ENCODE peak calls at places on chromosomes 5 and 9, in four cellular contexts. C is aorta, P is coronary artery, A is fibroblast of mammary gland. E is an unnamed sample.

GRCh38 chr9:105835721-105836120 is 141.4 kb downstream of the TMEM38B start:
- DNase-seq in C (no peak), P (no peak), A (no peak), E (no peak)

GRCh38 chr5:76325876-76326491 is 77.1 kb upstream of the IQGAP2 start:
- DNase-seq in C (no peak), P (no peak), A (no peak), E (no peak)

GRCh38 chr5:127003798-127004495 is 26.4 kb downstream of the MARCHF3 start:
- DNase-seq in C (no peak), P (no peak), A (no peak), E (no peak)

GRCh38 chr9:124605258-124605657 is 98.1 kb upstream of the NR5A1 start:
- DNase-seq in C (no peak), P (no peak), A (no peak), E (no peak)

GRCh38 chr9:2817987-2818386 is 25.9 kb downstream of the PUM3 start:
- DNase-seq in C (no peak), P (no peak), A (peak), E (no peak)

GRCh38 chr9:107336718-107337360 is 53.8 kb downstream of the RAD23B start:
- DNase-seq in C (no peak), P (no peak), A (peak), E (no peak)

GRCh38 chr5:67354051-67354450 is 157.5 kb upstream of the CD180 start:
- DNase-seq in C (no peak), P (no peak), A (no peak), E (no peak)

GRCh38 chr5:1125030-1125357 is 13.1 kb upstream of the SLC12A7 start:
- DNase-seq in C (no peak), P (no peak), A (peak), E (no peak)

GRCh38 chr9:121107041-121107440 is 32.3 kb downstream of the CNTRL start:
- DNase-seq in C (no peak), P (no peak), A (no peak), E (no peak)

GRCh38 chr5:76062502-76062901 is 20.7 kb upstream of the SV2C start:
- DNase-seq in C (no peak), P (no peak), A (no peak), E (no peak)

GRCh38 chr9:33044677-33045282 is 19.7 kb downstream of the DNAJA1 start:
- DNase-seq in C (no peak), P (no peak), A (peak), E (no peak)

GRCh38 chr9:92882276-92882675 is 4.4 kb upstream of the ZNF484 start:
- DNase-seq in C (no peak), P (no peak), A (no peak), E (no peak)

GRCh38 chr5:177307544-177308363 is 3.9 kb downstream of the MXD3 start:
- DNase-seq in C (peak), P (no peak), A (no peak), E (no peak)

GRCh38 chr5:21823588-21823987 is 1029.6 kb downstream of the CDH12 start:
- DNase-seq in C (no peak), P (no peak), A (peak), E (no peak)

GRCh38 chr9:14967450-14968321 is 57.5 kb upstream of the FREM1 start:
- DNase-seq in C (no peak), P (no peak), A (no peak), E (no peak)

GRCh38 chr5:153135416-153135815 is 355.1 kb upstream of the GRIA1 start:
- DNase-seq in C (no peak), P (no peak), A (peak), E (no peak)

GRCh38 chr5:142829821-142830220 is 59.6 kb downstream of the ARHGAP26 start:
- DNase-seq in C (no peak), P (no peak), A (peak), E (no peak)

GRCh38 chr5:23484094-23484493 is 23.3 kb upstream of the PRDM9 start:
- DNase-seq in C (no peak), P (no peak), A (peak), E (no peak)

GRCh38 chr9:79641055-79641454 is 69.3 kb downstream of the TLE4 start:
- DNase-seq in C (no peak), P (no peak), A (peak), E (no peak)

GRCh38 chr9:108854094-108854493 is 1.7 kb downstream of the ACTL7B start:
- DNase-seq in C (no peak), P (no peak), A (no peak), E (no peak)

GRCh38 chr9:128920381-128921058 is at the start of gene PHYHD1:
- DNase-seq in C (peak), P (peak), A (peak), E (no peak)